ENCODE peak calls at places on chromosomes 12 and 14, in six cellular contexts. T is HCT116, Y is SK-N-SH, O is HepG2, D is GM12878, V is K562. U is an unnamed sample.

GRCh38 chr12:19972325-19973288 is 395.7 kb upstream of the PDE3A start:
- DNase-seq in Y (no peak), D (peak; percentile 52), T (no peak), O (no peak), V (no peak), U (no peak)

GRCh38 chr12:47799357-47799955 is 20.2 kb downstream of the HDAC7 start:
- DNase-seq in T (no peak), Y (no peak), O (no peak), V (no peak), D (no peak), U (no peak)

GRCh38 chr12:96472384-96472783 is 17.0 kb upstream of the CFAP54 start:
- DNase-seq in T (no peak), V (no peak), Y (no peak), O (no peak), D (no peak), U (no peak)

GRCh38 chr12:12392428-12392827 is 35.5 kb downstream of the BORCS5 start:
- DNase-seq in D (no peak), O (no peak), Y (peak; percentile 43), T (no peak), V (peak; percentile 37), U (no peak)

GRCh38 chr12:112149596-112149995 is 24.2 kb downstream of the TRAFD1 start:
- DNase-seq in T (no peak), O (no peak), D (peak; percentile 35), Y (no peak), V (no peak), U (no peak)

GRCh38 chr12:107135177-107135576 is 41.8 kb upstream of the CRY1 start:
- DNase-seq in T (no peak), O (no peak), D (no peak), Y (no peak), V (no peak), U (no peak)

GRCh38 chr12:119693006-119693405 is 25.1 kb downstream of the PRKAB1 start:
- DNase-seq in Y (peak; percentile 58), T (no peak), V (no peak), O (no peak), D (no peak), U (no peak)

GRCh38 chr12:22491034-22491433 is 53.3 kb downstream of the C2CD5 start:
- DNase-seq in Y (no peak), O (no peak), V (no peak), T (no peak), D (no peak), U (no peak)

GRCh38 chr12:102478416-102479098 is 1.8 kb downstream of the IGF1 start:
- DNase-seq in O (no peak), V (no peak), Y (no peak), T (no peak), D (peak; percentile 82), U (no peak)

GRCh38 chr12:98332626-98333025 is 182.8 kb upstream of the TMPO start:
- DNase-seq in Y (no peak), T (no peak), V (no peak), O (no peak), D (peak; percentile 64), U (no peak)

GRCh38 chr12:33634544-33634943 is 194.9 kb upstream of the SYT10 start:
- DNase-seq in Y (no peak), V (no peak), T (no peak), D (no peak), O (no peak), U (no peak)

GRCh38 chr14:24372701-24373416 is 4.9 kb downstream of the NFATC4 start:
- DNase-seq in D (no peak), V (no peak), O (no peak), T (no peak), Y (peak; percentile 44), U (no peak)

GRCh38 chr12:24742378-24742777 is 206.5 kb downstream of the BCAT1 start:
- DNase-seq in T (no peak), D (peak; percentile 45), V (no peak), O (no peak), Y (no peak), U (no peak)

GRCh38 chr12:107736914-107737313 is 24.0 kb downstream of the PRDM4 start:
- DNase-seq in Y (no peak), D (peak; percentile 57), V (no peak), O (no peak), T (no peak), U (no peak)

GRCh38 chr12:131007031-131007793 is 53.5 kb downstream of the ADGRD1 start:
- DNase-seq in Y (peak; percentile 89), O (peak; percentile 25), D (no peak), V (no peak), T (no peak), U (no peak)

GRCh38 chr12:51862947-51863346 is 14.4 kb upstream of the FIGNL2 start:
- DNase-seq in D (no peak), O (no peak), V (no peak), T (no peak), Y (no peak), U (no peak)
- TF ChIP-seq JUND in D (no peak), O (no peak), V (no peak), T (no peak), Y (no peak), U (no peak)

DNA sequence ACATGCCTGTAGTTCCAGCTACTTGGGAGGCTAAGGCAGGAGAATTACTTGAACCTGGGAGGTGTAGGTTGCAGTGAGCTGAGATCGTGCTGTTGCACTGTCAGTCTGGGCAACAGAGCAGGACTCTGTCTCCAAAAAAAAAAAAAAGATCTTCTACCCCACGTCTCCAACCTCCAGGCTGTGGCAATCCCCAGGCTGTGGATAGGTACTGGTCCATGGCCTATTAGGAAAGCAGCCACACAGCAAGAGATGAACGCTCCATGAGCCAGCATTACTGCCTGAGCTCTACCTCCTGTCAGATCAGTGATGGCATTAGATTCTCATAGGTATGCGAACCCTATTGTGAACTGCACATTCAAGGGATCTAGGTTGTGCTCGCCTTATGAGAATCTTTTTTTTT is 6.1 kb upstream of the PTGES3 start:
- DNase-seq in D (no peak), T (no peak), V (no peak), O (no peak), Y (no peak), U (no peak)
- TF ChIP-seq JUND in D (no peak), T (no peak), V (no peak), O (no peak), Y (no peak), U (no peak)

GRCh38 chr12:93944196-93944595 is 204.2 kb upstream of the PLXNC1 start:
- DNase-seq in T (no peak), Y (no peak), V (no peak), O (no peak), D (no peak), U (no peak)

GRCh38 chr12:93947486-93947885 is 200.9 kb upstream of the PLXNC1 start:
- DNase-seq in T (no peak), O (no peak), Y (no peak), V (no peak), D (no peak), U (no peak)

GRCh38 chr12:93943766-93944165 is 204.6 kb upstream of the PLXNC1 start:
- DNase-seq in T (peak; percentile 3), Y (no peak), V (no peak), D (no peak), O (no peak), U (peak; percentile 7)

GRCh38 chr12:93950321-93950720 is 198.1 kb upstream of the PLXNC1 start:
- DNase-seq in D (no peak), T (no peak), V (no peak), O (no peak), Y (no peak), U (no peak)

DNA sequence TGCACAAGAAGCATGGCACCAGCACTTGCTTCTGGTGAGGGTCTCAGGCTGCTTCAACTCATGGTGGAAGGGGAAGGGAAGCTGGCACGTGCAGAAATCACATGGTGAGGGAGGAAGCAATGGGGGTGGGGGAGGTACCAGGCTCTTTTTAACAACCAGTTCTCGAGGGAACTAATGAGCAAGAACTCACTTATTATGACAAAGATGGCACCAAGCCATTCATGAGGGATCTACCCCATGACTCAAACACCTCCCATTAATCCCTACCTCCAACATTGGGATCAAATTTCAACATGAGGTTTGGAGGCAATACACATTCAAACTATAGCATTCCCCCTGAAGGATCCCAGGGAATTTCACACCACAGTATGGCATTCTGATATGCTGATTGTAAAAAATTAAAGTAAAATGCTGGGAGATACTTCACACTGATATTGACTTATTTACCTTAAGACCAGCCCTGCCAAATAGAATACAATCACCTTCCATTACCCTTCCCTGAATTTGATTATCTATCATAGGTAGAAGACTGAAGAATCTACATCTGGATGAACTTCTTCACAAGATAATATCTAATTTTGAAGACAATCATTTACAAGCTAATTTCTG is 201.7 kb upstream of the PLXNC1 start:
- DNase-seq in Y (no peak), O (no peak), T (no peak), V (no peak), D (no peak), U (no peak)
- TF ChIP-seq JUND in Y (no peak), O (no peak), T (no peak), V (no peak), D (no peak), U (no peak)

GRCh38 chr14:83958359-83958758 is 1571.6 kb upstream of the FLRT2 start:
- DNase-seq in V (no peak), O (no peak), D (no peak), Y (no peak), T (no peak), U (peak; percentile 80)
- TF ChIP-seq JUND in V (no peak), O (no peak), D (no peak), Y (no peak), T (no peak), U (no peak)

GRCh38 chr14:65117795-65118746 is 15.8 kb upstream of the MAX start:
- DNase-seq in O (no peak), D (no peak), V (no peak), T (no peak), Y (no peak), U (no peak)
- TF ChIP-seq JUND in O (no peak), D (no peak), V (no peak), T (no peak), Y (no peak), U (no peak)

U was measured in T47D.